ENCODE peak calls at places on chromosome 18, in nine cellular contexts. X, I, T, B, C, Z, L, D and O are unnamed samples.

GRCh38 chr18:45871655-45872054 is 46.2 kb downstream of the SIGLEC15 start:
- DNase-seq in Z (no peak), C (no peak), L (no peak), X (no peak), T (no peak), B (no peak), I (peak; percentile 63), D (peak; percentile 74), O (no peak)

GRCh38 chr18:49028091-49028490 is 77.3 kb upstream of the SMAD7 start:
- DNase-seq in I (no peak), L (no peak), T (no peak), X (no peak), D (no peak), C (no peak), Z (no peak), B (no peak), O (no peak)

GRCh38 chr18:76256897-76257500 is 238.0 kb downstream of the ZNF516 start:
- DNase-seq in B (peak; percentile 44), T (no peak), L (no peak), Z (peak; percentile 42), X (no peak), D (peak; percentile 68), C (no peak), I (peak; percentile 26), O (no peak)

GRCh38 chr18:36660311-36660710 is 168.5 kb downstream of the TPGS2 start:
- DNase-seq in Z (no peak), D (no peak), C (no peak), L (no peak), B (no peak), I (no peak), T (no peak), X (peak; percentile 36), O (no peak)

GRCh38 chr18:75455249-75456183 is 28.0 kb upstream of the SMIM21 start:
- DNase-seq in C (no peak), B (no peak), D (no peak), I (no peak), T (peak; percentile 60), L (no peak), Z (peak; percentile 37), X (peak; percentile 23), O (peak; percentile 19)

GRCh38 chr18:31070206-31070605 is 27.7 kb upstream of the DSC3 start:
- DNase-seq in B (no peak), Z (no peak), L (no peak), X (no peak), I (peak; percentile 30), T (no peak), D (no peak), C (no peak), O (no peak)

GRCh38 chr18:567119-567518 is 13.1 kb upstream of the CETN1 start:
- DNase-seq in L (no peak), T (no peak), D (no peak), I (no peak), Z (no peak), B (no peak), C (no peak), X (no peak), O (no peak)

GRCh38 chr18:58177886-58178470 is 134.0 kb downstream of the NEDD4L start:
- DNase-seq in T (no peak), Z (no peak), L (no peak), D (no peak), X (no peak), I (no peak), C (no peak), B (no peak), O (no peak)

GRCh38 chr18:57930476-57930875 is 113.5 kb upstream of the NEDD4L start:
- DNase-seq in I (no peak), C (no peak), L (no peak), Z (no peak), X (no peak), B (no peak), D (peak; percentile 78), T (no peak), O (no peak)

GRCh38 chr18:11572201-11572600 is 37.2 kb upstream of the SLC35G4 start:
- DNase-seq in B (no peak), C (no peak), L (no peak), Z (no peak), I (no peak), T (no peak), X (no peak), D (no peak), O (no peak)

GRCh38 chr18:11574545-11574944 is 34.9 kb upstream of the SLC35G4 start:
- DNase-seq in D (no peak), X (no peak), I (no peak), T (no peak), B (no peak), L (no peak), C (no peak), Z (no peak), O (no peak)

GRCh38 chr18:11567391-11567790 is 42.0 kb upstream of the SLC35G4 start:
- DNase-seq in T (no peak), I (no peak), Z (no peak), D (no peak), L (no peak), X (no peak), B (no peak), C (no peak), O (no peak)

GRCh38 chr18:11570073-11570588 is 39.3 kb upstream of the SLC35G4 start:
- DNase-seq in C (no peak), Z (no peak), X (no peak), D (no peak), I (no peak), B (no peak), L (no peak), T (no peak), O (no peak)

GRCh38 chr18:11570770-11571169 is 38.6 kb upstream of the SLC35G4 start:
- DNase-seq in I (no peak), T (no peak), L (no peak), X (no peak), Z (no peak), D (no peak), C (no peak), B (no peak), O (no peak)
- TF ChIP-seq CTCF in I (peak; percentile 19), T (peak; percentile 28), L (no peak), X (no peak), Z (peak; percentile 40), D (no peak), C (no peak), B (peak; percentile 15), O (peak; percentile 33)

GRCh38 chr18:60676807-60677206 is 304.2 kb upstream of the MC4R start:
- DNase-seq in I (no peak), X (no peak), Z (no peak), B (peak; percentile 56), L (no peak), T (no peak), D (peak; percentile 10), C (no peak), O (no peak)
- TF ChIP-seq CTCF in I (peak; percentile 30), X (no peak), Z (no peak), B (peak; percentile 65), L (no peak), T (no peak), D (peak; percentile 24), C (no peak), O (no peak)

DNA sequence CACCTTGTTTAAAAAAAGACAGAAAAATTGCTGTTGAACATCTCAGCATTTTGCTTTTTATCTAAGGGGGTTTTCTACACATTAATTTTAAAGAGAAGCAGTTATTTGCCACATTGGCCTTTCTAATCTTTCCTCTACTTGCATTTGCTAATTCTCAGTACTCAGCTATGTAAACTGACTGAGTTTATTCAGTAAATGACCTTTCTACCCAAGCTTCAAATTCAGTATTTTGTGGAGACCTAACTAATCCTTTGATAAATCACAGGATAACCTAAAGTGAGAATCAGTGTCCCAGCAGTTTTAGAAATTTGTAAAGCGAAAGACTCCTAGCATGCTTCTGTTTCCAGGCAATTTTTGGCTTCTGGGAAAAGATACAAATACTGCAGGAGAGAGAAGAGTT is 288.4 kb downstream of the ASXL3 start:
- DNase-seq in L (no peak), C (no peak), X (no peak), B (no peak), Z (no peak), I (no peak), D (no peak), T (no peak), O (no peak)
- TF ChIP-seq CTCF in L (no peak), C (no peak), X (no peak), B (no peak), Z (no peak), I (no peak), D (no peak), T (no peak), O (no peak)

GRCh38 chr18:77733292-77733903 is 483.8 kb downstream of the GALR1 start:
- DNase-seq in Z (no peak), D (no peak), L (no peak), B (no peak), T (no peak), X (no peak), C (no peak), I (no peak), O (no peak)
- TF ChIP-seq CTCF in Z (no peak), D (no peak), L (no peak), B (no peak), T (no peak), X (no peak), C (no peak), I (no peak), O (no peak)

DNA sequence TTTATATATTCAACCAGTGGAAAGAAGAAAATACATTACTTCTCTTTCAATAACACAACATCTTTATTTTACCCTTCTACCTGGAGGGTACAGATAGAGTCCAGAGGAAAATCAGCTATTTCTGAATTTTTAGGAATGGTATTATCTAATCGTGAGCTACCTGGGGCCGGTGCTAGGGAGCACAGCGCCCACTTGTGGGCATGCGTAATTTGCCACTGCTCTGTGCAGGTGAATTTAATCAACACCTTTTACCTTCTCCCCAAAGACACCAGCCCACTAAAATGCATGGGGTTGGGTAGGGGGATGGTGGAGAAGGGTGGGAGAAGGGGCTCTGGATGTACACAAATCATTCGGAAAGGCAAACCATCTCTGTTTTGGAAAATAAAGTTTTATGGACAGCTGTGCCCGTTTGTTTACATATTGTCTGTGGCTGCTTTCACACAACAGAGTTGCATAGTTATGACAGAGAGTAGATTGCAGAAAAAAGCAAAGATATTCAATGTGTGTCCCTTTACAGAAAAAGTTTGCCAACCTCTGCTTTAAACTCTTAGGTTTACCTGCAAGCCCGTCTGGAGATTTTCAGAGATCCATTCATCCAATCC is 51.5 kb upstream of the DCC start:
- DNase-seq in B (peak; percentile 68), D (peak; percentile 64), Z (peak; percentile 57), C (peak; percentile 32), T (peak; percentile 16), X (no peak), L (no peak), I (peak; percentile 25), O (peak; percentile 10)
- TF ChIP-seq CTCF in B (peak; percentile 93), D (peak; percentile 87), Z (peak; percentile 83), C (peak; percentile 85), T (peak; percentile 80), X (peak; percentile 57), L (no peak), I (peak; percentile 96), O (peak; percentile 91)